ENCODE peak calls at places on chromosomes 4 and X, in four cellular contexts. D is body of pancreas, F is kidney epithelial cell, L is tibial nerve. U is an unnamed sample.

GRCh38 chrX:150935466-150935865 is 37.0 kb upstream of the CD99L2 start:
- DNase-seq in D (no peak), F (peak; percentile 5), L (no peak), U (no peak)

GRCh38 chrX:153340111-153340510 is 6.2 kb downstream of the ZNF275 start:
- DNase-seq in D (no peak), F (no peak), L (no peak), U (peak; percentile 56)

GRCh38 chr4:107991945-107992625 is 2.4 kb downstream of the HADH start:
- DNase-seq in D (no peak), F (no peak), L (no peak), U (no peak)

GRCh38 chr4:184356366-184356765 is 118.0 kb downstream of the IRF2 start:
- DNase-seq in D (no peak), F (no peak), L (no peak), U (no peak)

GRCh38 chr4:138062929-138063328 is 179.2 kb downstream of the SLC7A11 start:
- DNase-seq in D (no peak), F (peak; percentile 2), L (no peak), U (no peak)

GRCh38 chr4:58962424-58962823 is 1852.2 kb upstream of the IGFBP7 start:
- DNase-seq in D (no peak), F (no peak), L (no peak), U (no peak)

GRCh38 chr4:169314906-169315305 is 44.1 kb upstream of the SH3RF1 start:
- DNase-seq in D (peak; percentile 95), F (peak; percentile 32), L (peak; percentile 25), U (no peak)

GRCh38 chrX:120305531-120306145 is 5.6 kb downstream of the TMEM255A start:
- DNase-seq in D (no peak), F (no peak), L (no peak), U (no peak)

GRCh38 chr4:40363382-40363920 is 28.3 kb downstream of the CHRNA9 start:
- DNase-seq in D (peak; percentile 50), F (no peak), L (no peak), U (no peak)

GRCh38 chr4:28831867-28832266 is 1888.3 kb upstream of the PCDH7 start:
- DNase-seq in D (no peak), F (no peak), L (no peak), U (no peak)

GRCh38 chrX:41445171-41445570 is 2.0 kb upstream of the NYX start:
- DNase-seq in D (no peak), F (no peak), L (no peak), U (no peak)

GRCh38 chr4:81116571-81116970 is 86.1 kb downstream of the BMP3 start:
- DNase-seq in D (no peak), F (no peak), L (no peak), U (no peak)

GRCh38 chr4:106095408-106095807 is 200.1 kb downstream of the NPNT start:
- DNase-seq in D (no peak), F (no peak), L (no peak), U (no peak)

GRCh38 chr4:137685357-137685756 is 153.1 kb upstream of the PCDH18 start:
- DNase-seq in D (no peak), F (no peak), L (no peak), U (no peak)

GRCh38 chr4:172042714-172043114 is 229.5 kb downstream of the GALNTL6 start:
- DNase-seq in D (no peak), F (no peak), L (no peak), U (no peak)

GRCh38 chr4:13872145-13872544 is 244.6 kb upstream of the BOD1L1 start:
- DNase-seq in D (no peak), F (no peak), L (no peak), U (no peak)

GRCh38 chr4:112075129-112075753 is 70.0 kb upstream of the FAM241A start:
- DNase-seq in D (peak; percentile 18), F (no peak), L (no peak), U (no peak)

GRCh38 chr4:3766207-3766790 is at the start of gene ADRA2C:
- DNase-seq in D (peak; percentile 56), F (no peak), L (no peak), U (no peak)

GRCh38 chrX:47628980-47629379 is 750 bp downstream of the CFP start:
- DNase-seq in D (no peak), F (no peak), L (no peak), U (no peak)
- TF ChIP-seq CTCF in D (no peak), F (no peak), L (no peak), U (no peak)

DNA sequence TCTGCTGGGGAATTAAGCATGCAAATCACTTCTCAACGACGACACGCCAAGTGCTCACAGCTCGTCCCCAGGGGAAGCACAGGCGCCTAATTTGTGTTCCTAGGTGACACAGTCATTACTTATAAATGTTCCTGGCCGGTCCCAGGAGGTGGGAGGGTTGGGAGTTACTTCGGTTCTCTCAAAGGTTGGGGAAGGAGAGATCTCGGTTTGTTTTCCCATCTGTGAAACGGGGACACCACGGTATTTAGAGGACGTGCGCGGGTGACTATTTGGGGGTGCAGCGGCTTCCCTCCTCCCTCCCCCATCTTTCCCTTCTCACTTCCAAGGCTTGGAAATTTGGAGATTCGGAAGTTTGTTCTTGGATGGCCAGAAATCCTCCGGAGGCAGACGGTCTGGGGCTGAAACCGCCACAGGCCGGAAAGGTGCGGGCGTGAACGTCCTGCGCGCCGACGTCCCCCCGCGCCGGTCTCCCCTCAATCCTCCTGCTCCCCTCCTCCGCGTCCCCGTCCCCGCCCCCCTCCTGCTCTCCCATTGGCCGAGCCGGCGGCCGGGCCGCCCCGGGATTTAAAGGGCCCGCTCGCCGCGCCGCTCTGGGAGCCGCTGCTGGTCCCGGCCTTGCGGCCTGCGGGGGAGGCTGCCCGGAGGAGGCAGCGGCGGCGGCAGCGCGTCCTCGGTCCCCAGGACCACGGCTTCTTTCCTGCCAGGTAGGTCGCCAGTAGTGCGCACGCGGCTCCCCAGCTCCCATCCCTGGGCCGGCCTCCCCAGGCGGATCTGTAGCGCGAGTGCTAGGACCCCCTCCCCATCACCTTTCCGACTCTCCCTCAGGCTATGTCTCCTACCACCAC is at the start of gene PORCN:
- DNase-seq in D (peak; percentile 81), F (no peak), L (peak; percentile 60), U (peak; percentile 88)
- TF ChIP-seq CTCF in D (no peak), F (no peak), L (no peak), U (no peak)

GRCh38 chr4:24013666-24014422 is 124.0 kb upstream of the PPARGC1A start:
- DNase-seq in D (no peak), F (no peak), L (no peak), U (no peak)
- TF ChIP-seq CTCF in D (no peak), F (no peak), L (no peak), U (no peak)

GRCh38 chr4:140426610-140427103 is 791 bp downstream of the CLGN start:
- DNase-seq in D (no peak), F (no peak), L (no peak), U (no peak)
- TF ChIP-seq CTCF in D (no peak), F (peak; percentile 18), L (no peak), U (no peak)

GRCh38 chr4:159446266-159446976 is 343.5 kb downstream of the RAPGEF2 start:
- DNase-seq in D (peak; percentile 41), F (no peak), L (no peak), U (no peak)
- TF ChIP-seq CTCF in D (peak; percentile 78), F (peak; percentile 87), L (peak; percentile 74), U (peak; percentile 93)

GRCh38 chr4:128220286-128221235 is 67.1 kb downstream of the PGRMC2 start:
- DNase-seq in D (no peak), F (no peak), L (no peak), U (no peak)
- TF ChIP-seq CTCF in D (no peak), F (peak; percentile 4), L (no peak), U (peak; percentile 50)

DNA sequence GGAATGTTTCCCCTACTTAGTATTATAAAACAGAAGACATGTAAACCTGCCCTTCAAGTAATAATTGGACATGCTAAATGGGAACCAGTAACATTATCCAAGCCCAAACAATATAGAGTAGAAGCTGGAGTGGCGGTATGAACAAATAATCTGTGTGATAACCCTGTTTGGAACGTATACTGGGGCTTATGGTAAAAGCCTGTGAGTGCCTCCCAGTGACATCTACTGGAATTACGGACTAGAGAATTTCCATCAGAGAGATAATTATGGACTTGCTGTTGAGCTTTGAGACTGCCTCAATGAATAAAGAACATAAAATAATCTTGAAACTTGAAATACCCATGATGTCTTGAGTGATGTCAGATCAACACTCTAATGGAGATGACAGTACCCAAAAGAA is 406.3 kb upstream of the GRIA3 start:
- DNase-seq in D (no peak), F (no peak), L (no peak), U (no peak)
- TF ChIP-seq CTCF in D (no peak), F (no peak), L (no peak), U (no peak)

GRCh38 chr4:153207561-153207960 is 3.3 kb downstream of the TRIM2 start:
- DNase-seq in D (peak; percentile 66), F (no peak), L (no peak), U (no peak)
- TF ChIP-seq CTCF in D (peak; percentile 24), F (peak; percentile 54), L (peak; percentile 34), U (peak; percentile 55)

GRCh38 chr4:2267841-2268240 is 5.9 kb upstream of the MXD4 start:
- DNase-seq in D (no peak), F (no peak), L (no peak), U (no peak)
- TF ChIP-seq CTCF in D (no peak), F (no peak), L (no peak), U (no peak)

U was measured in osteocyte.